ENCODE peak calls at places on chromosomes 3 and 15, in seven cellular contexts. W is foreskin fibroblast, U is heart left ventricle, N is adrenal gland, V is AG10803, M is left ventricle myocardium inferior, F is osteoblast. Y is an unnamed sample.

GRCh38 chr3:127867986-127868385 is 45.7 kb upstream of the MGLL start:
- DNase-seq in U (no peak), F (no peak), N (no peak), W (no peak), M (no peak), V (peak; percentile 40), Y (no peak)

GRCh38 chr3:187551419-187551818 is 118.8 kb downstream of the SST start:
- DNase-seq in F (no peak), W (peak; percentile 18), U (no peak), M (no peak), V (peak; percentile 80), N (no peak), Y (no peak)

GRCh38 chr15:57947781-57948180 is 117.7 kb downstream of the ALDH1A2 start:
- DNase-seq in N (no peak), U (peak; percentile 68), W (peak; percentile 58), F (no peak), V (no peak), M (peak; percentile 43), Y (no peak)

GRCh38 chr3:149603126-149604074 is 54.4 kb downstream of the WWTR1 start:
- DNase-seq in N (no peak), W (peak; percentile 82), F (no peak), U (no peak), V (peak; percentile 79), M (no peak), Y (no peak)

GRCh38 chr3:26484140-26484539 is 138.4 kb upstream of the LRRC3B start:
- DNase-seq in N (no peak), M (no peak), V (no peak), W (no peak), U (no peak), F (no peak), Y (no peak)

GRCh38 chr3:20054549-20054987 is 14.3 kb downstream of the KAT2B start:
- DNase-seq in V (peak; percentile 90), F (peak; percentile 66), N (peak; percentile 93), M (no peak), W (peak; percentile 94), U (no peak), Y (peak; percentile 85)

GRCh38 chr3:150015906-150016305 is 45.2 kb upstream of the PFN2 start:
- DNase-seq in M (no peak), U (no peak), V (no peak), F (no peak), N (no peak), W (peak; percentile 19), Y (no peak)

GRCh38 chr3:43770426-43771103 is 79.8 kb downstream of the ABHD5 start:
- DNase-seq in N (peak; percentile 94), V (peak; percentile 32), F (no peak), M (peak; percentile 55), U (peak; percentile 69), W (peak; percentile 72), Y (no peak)

GRCh38 chr15:97521894-97522293 is 438.6 kb upstream of the ARRDC4 start:
- DNase-seq in W (peak; percentile 6), F (no peak), V (no peak), M (peak; percentile 50), U (peak; percentile 70), N (no peak), Y (no peak)

GRCh38 chr3:50242778-50243551 is 7.0 kb downstream of the GNAI2 start:
- DNase-seq in W (peak; percentile 36), F (peak; percentile 94), N (peak; percentile 62), U (peak; percentile 86), M (peak; percentile 74), V (peak; percentile 51), Y (no peak)

GRCh38 chr15:52790941-52791751 is 1.0 kb upstream of the ONECUT1 start:
- DNase-seq in M (no peak), N (no peak), W (peak; percentile 35), U (no peak), V (no peak), F (peak; percentile 83), Y (no peak)

GRCh38 chr15:49814709-49815108 is 193.9 kb downstream of the DTWD1 start:
- DNase-seq in W (no peak), V (peak; percentile 47), F (no peak), U (no peak), N (no peak), M (no peak), Y (no peak)

GRCh38 chr3:178736300-178736699 is 200.1 kb downstream of the KCNMB2 start:
- DNase-seq in V (no peak), W (no peak), F (no peak), M (peak; percentile 16), N (no peak), U (no peak), Y (no peak)

GRCh38 chr3:50830451-50830850 is 155.7 kb downstream of the DOCK3 start:
- DNase-seq in V (no peak), F (no peak), U (no peak), W (no peak), N (no peak), M (no peak), Y (no peak)

GRCh38 chr3:123271466-123272159 is 69.9 kb downstream of the SEC22A start:
- DNase-seq in W (no peak), U (no peak), M (no peak), F (peak; percentile 9), V (no peak), N (peak; percentile 21), Y (no peak)

GRCh38 chr15:70328137-70329115 is 230.7 kb upstream of the TLE3 start:
- DNase-seq in N (peak; percentile 38), V (peak; percentile 98), F (no peak), U (peak; percentile 77), W (peak; percentile 42), M (peak; percentile 49), Y (peak; percentile 42)

GRCh38 chr3:56758539-56758981 is 43.2 kb downstream of the ARHGEF3 start:
- DNase-seq in F (peak; percentile 94), N (peak; percentile 46), M (no peak), W (peak; percentile 93), V (peak; percentile 95), U (no peak), Y (peak; percentile 56)

DNA sequence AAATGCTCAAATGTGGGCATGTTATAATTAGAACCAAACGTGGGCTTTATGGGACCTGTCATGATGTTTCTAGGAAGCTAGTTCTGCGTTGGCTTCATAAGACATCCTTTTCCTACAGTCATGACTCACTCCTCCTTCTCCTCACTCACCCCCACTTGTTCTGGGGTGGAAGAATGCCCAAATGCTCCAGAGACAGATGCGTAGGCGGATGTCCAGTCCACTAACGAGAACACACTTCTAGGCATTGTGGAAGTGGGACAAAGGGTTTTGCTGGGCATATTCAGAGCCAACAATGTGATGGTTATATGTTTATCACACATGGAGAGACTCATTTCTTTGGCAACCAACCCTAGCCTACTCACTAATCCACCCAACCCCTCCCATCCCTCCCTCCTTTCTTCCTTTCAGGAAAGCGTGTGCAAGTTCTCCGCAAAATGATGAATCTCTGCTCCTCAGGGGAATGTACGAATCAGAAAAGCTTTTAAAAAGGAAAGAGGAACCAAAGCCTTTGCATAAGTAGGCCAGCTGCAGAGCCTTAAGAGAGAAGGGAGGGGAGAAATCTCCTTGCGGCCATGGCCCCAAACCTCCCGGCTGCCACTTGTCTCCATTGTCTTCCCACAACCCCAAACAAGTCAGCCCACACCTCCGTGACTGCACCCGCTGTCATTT is 123.0 kb upstream of the SPRED1 start:
- DNase-seq in M (peak; percentile 53), N (peak; percentile 71), W (peak; percentile 100), F (peak; percentile 38), U (no peak), V (peak; percentile 100), Y (peak; percentile 100)
- H3K4me3 ChIP-seq in M (peak overlapping the region; percentile 48), N (peak overlapping the region; percentile 16), W (peak overlapping the region; percentile 55), F (peak overlapping the region; percentile 66), U (peak overlapping the region; percentile 45), V (peak overlapping the region; percentile 52), Y (peak overlapping the region; percentile 38)

DNA sequence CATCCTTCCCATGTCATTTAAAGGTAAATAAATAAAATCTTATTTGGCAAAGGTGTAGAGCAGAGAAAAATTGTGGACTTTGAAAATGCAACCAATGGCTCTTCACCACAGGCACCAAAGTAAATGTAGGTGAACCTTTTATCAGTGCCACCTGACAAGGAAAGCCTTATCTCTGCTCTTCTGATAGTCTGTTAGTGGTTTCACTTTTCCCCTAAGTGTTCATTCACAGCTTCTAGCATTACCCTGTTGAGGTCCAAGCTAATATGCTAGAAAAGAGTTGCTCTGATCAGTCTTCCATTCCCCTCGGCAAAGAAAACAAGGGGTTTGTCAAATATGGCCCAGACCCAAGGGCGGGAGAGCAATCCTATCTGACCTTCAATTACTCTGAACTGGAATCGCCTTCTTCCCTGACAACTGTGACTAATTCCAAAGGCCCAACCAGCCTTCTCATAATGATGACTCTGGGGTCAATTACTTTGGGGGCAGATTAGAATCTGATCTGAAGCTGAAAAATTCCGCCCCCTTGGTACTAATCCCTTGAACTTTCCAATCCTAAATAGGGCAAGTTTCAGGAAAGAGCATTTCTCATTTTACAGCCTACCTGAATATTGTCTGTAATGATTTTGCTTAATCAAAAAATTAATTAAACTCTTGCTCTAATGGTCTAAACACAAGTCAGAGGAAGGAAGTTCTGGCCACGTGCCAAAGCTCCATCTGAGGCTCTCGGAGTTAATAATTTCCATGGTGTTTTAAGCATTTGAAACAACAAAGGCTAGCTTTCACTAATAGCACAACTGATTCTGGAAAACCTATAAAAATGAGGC is 52.4 kb downstream of the SETMAR start:
- DNase-seq in M (peak; percentile 59), W (peak; percentile 50), N (peak; percentile 59), V (no peak), U (peak; percentile 72), F (peak; percentile 13), Y (no peak)
- H3K4me3 ChIP-seq in M (no peak overlapping the region), W (no peak overlapping the region), N (peak overlapping the region; percentile 24), V (no peak overlapping the region), U (no peak overlapping the region), F (no peak overlapping the region), Y (no peak overlapping the region)

DNA sequence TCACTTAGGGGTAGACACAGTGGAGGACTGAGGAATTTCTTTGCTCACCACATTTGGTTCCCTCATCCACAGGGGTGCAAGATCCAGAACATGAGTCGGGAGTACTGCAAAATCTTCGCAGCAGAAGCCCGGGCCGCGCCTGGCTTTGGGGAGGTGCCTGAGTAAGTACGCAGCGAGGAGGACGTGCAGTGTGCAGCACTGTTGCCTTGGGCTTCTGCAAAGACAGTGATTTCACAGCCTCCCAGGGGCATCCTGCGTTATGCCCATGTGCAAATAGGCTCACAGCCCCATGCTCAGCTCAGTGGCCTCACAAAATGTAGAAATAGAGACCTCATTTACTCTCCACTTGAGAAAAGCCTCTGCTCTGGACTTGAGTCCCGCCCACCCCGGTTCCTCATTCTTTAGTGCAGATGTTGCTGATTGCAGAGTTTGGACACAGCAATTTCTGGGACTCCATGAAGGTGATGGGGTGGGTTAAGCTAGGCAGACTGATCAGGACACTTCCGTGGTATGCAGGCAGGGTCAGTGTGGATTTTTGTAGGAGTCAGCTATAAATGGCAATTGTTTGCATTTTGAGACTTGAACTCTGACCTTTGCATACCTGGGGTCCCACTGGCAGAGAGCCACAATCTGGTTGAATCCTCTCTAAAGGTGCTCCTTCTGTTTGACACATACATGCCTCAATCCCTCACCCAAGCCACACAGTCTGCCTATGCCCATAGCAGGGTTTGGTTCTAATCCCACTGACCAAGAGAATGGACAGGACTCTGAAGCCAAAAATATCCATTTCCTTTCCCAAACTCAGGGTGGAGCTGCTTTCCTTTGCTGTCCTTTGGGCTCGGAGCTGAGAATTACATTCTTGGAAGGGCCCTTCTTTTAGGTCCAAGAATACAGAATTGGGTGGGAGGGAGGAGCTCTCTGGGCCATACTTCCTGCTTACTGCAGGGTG is 20.7 kb upstream of the SLC28A1 start:
- DNase-seq in M (no peak), V (peak; percentile 21), U (peak; percentile 47), N (no peak), W (peak; percentile 41), F (peak; percentile 93), Y (no peak)
- H3K4me3 ChIP-seq in M (peak overlapping the region; percentile 21), V (no peak overlapping the region), U (peak overlapping the region; percentile 16), N (no peak overlapping the region), W (no peak overlapping the region), F (no peak overlapping the region), Y (no peak overlapping the region)

DNA sequence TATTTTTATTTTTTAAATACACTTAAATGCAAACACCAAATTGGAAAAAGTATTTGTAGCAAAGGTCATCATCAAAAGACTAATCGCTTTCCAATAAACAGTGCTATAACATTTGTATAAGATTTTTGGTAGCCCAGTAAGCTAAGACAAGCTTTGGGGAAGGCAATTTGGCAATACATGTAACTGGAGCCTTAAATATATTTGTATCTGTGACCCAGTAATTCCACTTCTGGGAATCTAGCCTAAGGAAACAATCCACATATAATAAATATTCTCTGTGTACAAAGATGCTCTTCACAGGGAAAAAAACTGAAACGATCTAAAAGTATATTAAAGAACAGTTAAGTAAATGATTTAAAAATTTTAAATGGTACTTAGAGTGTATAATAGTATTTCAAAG is 65.5 kb upstream of the TJP1 start:
- DNase-seq in F (no peak), M (no peak), V (no peak), W (peak; percentile 71), N (no peak), U (no peak), Y (peak; percentile 53)
- H3K4me3 ChIP-seq in F (no peak overlapping the region), M (no peak overlapping the region), V (no peak overlapping the region), W (no peak overlapping the region), N (no peak overlapping the region), U (no peak overlapping the region), Y (no peak overlapping the region)

Y was measured in skeletal muscle cell.